ENCODE peak calls at places on chromosomes 6 and 20, in five cellular contexts. R is NCI-H1417; E is activated T-cell treated with anti-CD3 and anti-CD28 coated beads for 1 hour; J is CD8-positive, alpha-beta T cell; F is T-helper 1 cell. T is an unnamed sample.

GRCh38 chr6:20814494-20814893 is 280.2 kb downstream of the CDKAL1 start:
- DNase-seq in R (no peak), E (no peak), J (no peak), F (no peak), T (no peak)

GRCh38 chr6:89944826-89945407 is 50.6 kb downstream of the GJA10 start:
- DNase-seq in R (no peak), E (no peak), J (no peak), F (no peak), T (no peak)

GRCh38 chr6:128073389-128073788 is 172.5 kb upstream of the THEMIS start:
- DNase-seq in R (no peak), E (no peak), J (no peak), F (no peak), T (no peak)

GRCh38 chr20:4956200-4956810 is 45.0 kb downstream of the SLC23A2 start:
- DNase-seq in R (peak), E (no peak), J (no peak), F (no peak), T (no peak)

GRCh38 chr6:167995731-167996151 is 1.7 kb upstream of the KIF25 start:
- DNase-seq in R (no peak), E (no peak), J (no peak), F (no peak), T (no peak)

GRCh38 chr6:111841822-111842221 is 31.4 kb downstream of the FYN start:
- DNase-seq in R (no peak), E (no peak), J (peak), F (no peak), T (peak)

GRCh38 chr20:44496976-44497375 is 21.3 kb downstream of the TTPAL start:
- DNase-seq in R (no peak), E (no peak), J (no peak), F (no peak), T (no peak)

GRCh38 chr6:148617522-148617921 is 129.3 kb upstream of the UST start:
- DNase-seq in R (no peak), E (no peak), J (no peak), F (no peak), T (no peak)

GRCh38 chr6:105273589-105273988 is 93.8 kb upstream of the POPDC3 start:
- DNase-seq in R (no peak), E (no peak), J (no peak), F (no peak), T (no peak)

GRCh38 chr20:32224463-32224862 is 16.8 kb downstream of the POFUT1 start:
- DNase-seq in R (no peak), E (no peak), J (no peak), F (no peak), T (no peak)

GRCh38 chr6:55822005-55822404 is 53.4 kb downstream of the BMP5 start:
- DNase-seq in R (no peak), E (no peak), J (no peak), F (no peak), T (no peak)

GRCh38 chr6:21914121-21914973 is 320.8 kb downstream of the SOX4 start:
- DNase-seq in R (no peak), E (peak), J (peak), F (peak), T (peak)

GRCh38 chr6:135163440-135163738 is 17.7 kb upstream of the MYB start:
- DNase-seq in R (no peak), E (peak), J (peak), F (peak), T (peak)

GRCh38 chr6:140083375-140083774 is 708.9 kb upstream of the CITED2 start:
- DNase-seq in R (no peak), E (no peak), J (no peak), F (no peak), T (no peak)

GRCh38 chr20:47956261-47956995 is 171.1 kb upstream of the SULF2 start:
- DNase-seq in R (no peak), E (no peak), J (no peak), F (no peak), T (no peak)